ENCODE peak calls at places on chromosomes 1 and 21, in seven cellular contexts. G, F, L, S, U, A and Q are unnamed samples.

GRCh38 chr1:47650205-47650604 is 212.4 kb downstream of the FOXD2 start:
- DNase-seq in L (no peak), F (no peak), A (peak), G (peak), S (peak), U (no peak), Q (peak)

GRCh38 chr1:216186816-216187215 is 236.4 kb downstream of the USH2A start:
- DNase-seq in F (no peak), A (peak), U (no peak), S (no peak), G (peak), L (no peak), Q (peak)

GRCh38 chr1:183472488-183473285 is at the start of gene SMG7:
- DNase-seq in L (peak), S (peak), F (peak), G (no peak), A (peak), U (peak), Q (peak)

GRCh38 chr1:112141301-112141700 is 151.8 kb upstream of the KCND3 start:
- DNase-seq in A (no peak), F (no peak), G (no peak), L (no peak), U (no peak), S (no peak), Q (no peak)

GRCh38 chr1:19300211-19300610 is 11.6 kb upstream of the AKR7A3 start:
- DNase-seq in F (no peak), L (no peak), G (no peak), S (no peak), A (no peak), U (no peak), Q (no peak)

GRCh38 chr1:186208405-186209129 is 166.5 kb downstream of the TPR start:
- DNase-seq in S (no peak), U (no peak), A (peak), L (no peak), F (no peak), G (peak), Q (no peak)

GRCh38 chr1:3775498-3776230 is 3.1 kb downstream of the SMIM1 start:
- DNase-seq in F (peak), G (peak), A (peak), U (peak), L (peak), S (peak), Q (peak)

GRCh38 chr21:16241021-16241420 is 511.2 kb downstream of the USP25 start:
- DNase-seq in L (no peak), F (no peak), S (no peak), U (no peak), G (no peak), A (no peak), Q (peak)

GRCh38 chr1:44594871-44595735 is 79.2 kb downstream of the TMEM53 start:
- DNase-seq in U (peak), L (peak), F (peak), A (peak), G (no peak), S (peak), Q (peak)

GRCh38 chr1:162899422-162900168 is 38.6 kb upstream of the CCDC190 start:
- DNase-seq in L (no peak), A (peak), G (peak), F (no peak), S (no peak), U (no peak), Q (peak)

GRCh38 chr1:56797079-56797685 is 22.0 kb downstream of the FYB2 start:
- DNase-seq in U (no peak), F (peak), A (no peak), G (peak), L (no peak), S (no peak), Q (no peak)

GRCh38 chr21:23160914-23161313 is 2162.7 kb downstream of the NCAM2 start:
- DNase-seq in U (no peak), A (no peak), G (no peak), S (no peak), L (no peak), F (no peak), Q (no peak)

GRCh38 chr1:9294910-9295636 is 2.4 kb downstream of the SPSB1 start:
- DNase-seq in F (no peak), U (no peak), L (no peak), S (no peak), A (peak), G (peak), Q (peak)

GRCh38 chr1:6424000-6424565 is 493 bp upstream of the ESPN start:
- DNase-seq in A (no peak), G (no peak), S (no peak), F (peak), L (no peak), U (no peak), Q (no peak)

GRCh38 chr1:100440075-100440809 is 87.9 kb downstream of the CDC14A start:
- DNase-seq in L (peak), G (no peak), F (no peak), U (peak), A (no peak), S (peak), Q (no peak)

GRCh38 chr1:9732123-9732971 is 80.8 kb downstream of the PIK3CD start:
- DNase-seq in A (no peak), L (no peak), S (no peak), F (no peak), U (no peak), G (no peak), Q (no peak)

GRCh38 chr21:35475768-35476167 is 426.7 kb upstream of the RUNX1 start:
- DNase-seq in F (no peak), S (no peak), L (no peak), A (peak), U (no peak), G (no peak), Q (peak)

GRCh38 chr1:39061951-39062350 is 35.8 kb downstream of the NDUFS5 start:
- DNase-seq in U (no peak), F (no peak), L (no peak), S (no peak), G (no peak), A (peak), Q (peak)

GRCh38 chr1:234265861-234266260 is 107.4 kb upstream of the COA6 start:
- DNase-seq in A (no peak), L (no peak), F (no peak), G (no peak), U (no peak), S (no peak), Q (no peak)

GRCh38 chr1:185654199-185654951 is 79.8 kb upstream of the HMCN1 start:
- DNase-seq in L (no peak), A (peak), F (no peak), U (no peak), S (no peak), G (no peak), Q (peak)

GRCh38 chr1:234573711-234574299 is 36.2 kb downstream of the IRF2BP2 start:
- DNase-seq in L (no peak), U (no peak), S (no peak), A (peak), G (no peak), F (no peak), Q (peak)

GRCh38 chr1:207027921-207028320 is 4.6 kb downstream of the C1orf116 start:
- DNase-seq in S (no peak), G (peak), A (no peak), F (no peak), U (no peak), L (no peak), Q (no peak)

GRCh38 chr21:25127007-25127406 is 480.3 kb downstream of the MRPL39 start:
- DNase-seq in S (no peak), F (no peak), G (no peak), U (no peak), A (no peak), L (no peak), Q (no peak)

GRCh38 chr1:1340791-1341548 is 8.2 kb downstream of the DVL1 start:
- DNase-seq in A (no peak), F (no peak), L (no peak), S (no peak), U (no peak), G (no peak), Q (no peak)

GRCh38 chr1:53634571-53634979 is 104.4 kb downstream of the GLIS1 start:
- DNase-seq in U (no peak), F (peak), A (no peak), G (no peak), S (peak), L (peak), Q (no peak)

GRCh38 chr21:39971961-39972360 is 104.7 kb downstream of the PCP4 start:
- DNase-seq in F (no peak), S (no peak), A (no peak), G (no peak), L (no peak), U (no peak), Q (no peak)

GRCh38 chr1:67626495-67627235 is 58.3 kb upstream of the GADD45A start:
- DNase-seq in L (no peak), G (peak), F (no peak), U (no peak), S (no peak), A (peak), Q (peak)